ENCODE peak calls at places on chromosomes 16 and 17, in nine cellular contexts. O, R, L, P, B, X, G, N and D are unnamed samples.

GRCh38 chr16:9270424-9270823 is 179.0 kb downstream of the HAPSTR1 start:
- DNase-seq in O (no peak), N (no peak), X (no peak), B (no peak), L (no peak), P (no peak), G (no peak), R (no peak), D (no peak)

GRCh38 chr17:82006468-82007227 is 16.0 kb downstream of the CENPX start:
- DNase-seq in O (no peak), L (peak; percentile 62), G (peak; percentile 56), X (peak; percentile 73), R (peak; percentile 74), B (peak; percentile 62), P (no peak), N (peak; percentile 29), D (no peak)

GRCh38 chr16:27114006-27114405 is 47.3 kb downstream of the C16orf82 start:
- DNase-seq in G (no peak), O (peak; percentile 27), B (no peak), N (no peak), P (no peak), L (no peak), R (no peak), X (no peak), D (no peak)

GRCh38 chr16:23145608-23146007 is 3.6 kb downstream of the USP31 start:
- DNase-seq in N (peak; percentile 73), G (peak; percentile 74), O (no peak), X (no peak), R (peak; percentile 62), L (peak; percentile 76), P (no peak), B (peak; percentile 79), D (no peak)

GRCh38 chr17:51585514-51586104 is 325.3 kb downstream of the UTP18 start:
- DNase-seq in N (no peak), L (no peak), X (peak; percentile 43), P (peak; percentile 43), R (no peak), B (no peak), G (no peak), O (no peak), D (no peak)

GRCh38 chr16:14454391-14454790 is 175.7 kb downstream of the PARN start:
- DNase-seq in P (no peak), O (no peak), B (peak; percentile 75), N (peak; percentile 68), G (peak; percentile 60), L (peak; percentile 39), R (peak; percentile 27), X (no peak), D (no peak)

GRCh38 chr16:13919330-13919682 is 648 bp upstream of the ERCC4 start:
- DNase-seq in N (peak; percentile 55), P (no peak), O (no peak), B (peak; percentile 67), R (peak; percentile 69), G (peak; percentile 53), X (no peak), L (peak; percentile 70), D (no peak)

GRCh38 chr16:89168381-89169189 is 3.0 kb upstream of the CDH15 start:
- DNase-seq in G (no peak), N (no peak), X (no peak), R (no peak), P (no peak), L (peak; percentile 13), B (no peak), O (no peak), D (no peak)

GRCh38 chr17:9576521-9577401 is at the start of gene CFAP52:
- DNase-seq in L (peak; percentile 82), G (peak; percentile 74), O (peak; percentile 86), X (peak; percentile 65), N (peak; percentile 79), R (peak; percentile 84), B (peak; percentile 75), P (peak; percentile 86), D (peak; percentile 49)

GRCh38 chr16:2009791-2010510 is at the start of gene ZNF598:
- DNase-seq in P (peak; percentile 86), B (peak; percentile 78), L (peak; percentile 86), G (peak; percentile 77), N (peak; percentile 86), X (peak; percentile 91), O (peak; percentile 84), R (peak; percentile 90), D (peak; percentile 66)

GRCh38 chr16:6957676-6958075 is 375.0 kb upstream of the RBFOX1 start:
- DNase-seq in N (no peak), L (no peak), B (no peak), G (no peak), O (no peak), X (no peak), P (no peak), R (no peak), D (no peak)

DNA sequence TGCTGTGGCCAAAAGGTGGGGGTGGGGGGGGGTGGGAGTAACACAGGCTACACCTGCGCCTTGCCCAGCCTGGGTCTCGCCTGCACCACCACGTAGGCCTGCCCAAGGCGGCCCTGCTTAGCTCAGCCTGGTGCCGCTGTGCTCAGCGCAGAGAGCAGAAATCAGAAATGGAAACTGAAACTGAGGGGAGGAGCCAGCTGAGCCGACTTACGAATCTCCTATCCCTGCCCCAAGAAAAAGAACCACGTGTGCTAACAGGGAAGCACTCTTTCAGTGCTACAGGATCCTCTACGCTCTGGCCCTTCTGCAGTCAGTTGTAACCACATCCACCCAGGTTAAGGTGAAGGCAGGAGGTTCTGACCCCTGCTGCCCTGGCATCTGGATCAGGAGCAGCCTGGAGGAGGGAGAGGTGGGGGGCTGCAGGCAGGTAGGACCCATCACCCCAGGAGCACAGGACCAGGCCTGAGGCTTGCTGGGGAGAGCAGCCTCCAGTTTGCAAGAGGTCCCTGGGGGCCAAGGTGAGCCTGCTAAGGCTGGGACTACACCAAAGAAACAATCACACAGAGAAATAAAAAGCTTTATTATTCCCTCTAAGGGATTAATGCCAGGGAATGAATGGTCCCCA is at the start of gene DHX58:
- DNase-seq in L (peak; percentile 86), X (no peak), R (peak; percentile 88), G (peak; percentile 82), B (peak; percentile 85), P (no peak), N (peak; percentile 64), O (peak; percentile 46), D (peak; percentile 62)
- TF ChIP-seq CTCF in L (no peak), X (no peak), R (no peak), G (no peak), B (no peak), P (no peak), N (no peak), O (no peak), D (no peak)

DNA sequence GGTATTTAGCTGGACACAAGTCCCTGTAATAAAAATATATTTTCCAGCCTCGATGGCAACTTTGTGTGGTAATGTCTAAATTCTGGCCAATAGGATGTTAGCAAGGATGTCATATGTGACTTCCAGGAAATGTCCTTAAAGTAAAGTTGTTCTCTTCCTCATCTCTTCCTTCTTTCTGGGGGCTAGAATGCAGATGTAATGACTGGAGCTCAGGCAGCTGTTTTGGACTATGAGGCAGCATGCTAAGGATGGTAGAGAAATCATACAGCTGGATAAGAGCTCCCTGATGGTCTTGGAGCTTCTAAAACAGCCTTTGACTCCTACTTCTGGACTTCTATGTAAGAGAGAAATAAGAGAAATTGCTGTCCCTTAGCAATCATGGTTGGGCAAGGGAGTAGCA is 16.9 kb upstream of the MAPT start:
- DNase-seq in L (no peak), B (no peak), G (no peak), P (no peak), N (no peak), X (no peak), R (no peak), O (no peak), D (no peak)
- TF ChIP-seq CTCF in L (no peak), B (no peak), G (no peak), P (no peak), N (no peak), X (no peak), R (no peak), O (no peak), D (no peak)

GRCh38 chr16:22124583-22125284 is 32.4 kb downstream of the VWA3A start:
- DNase-seq in P (no peak), R (no peak), B (no peak), O (no peak), L (no peak), G (no peak), N (no peak), X (no peak), D (no peak)

GRCh38 chr16:22132801-22133200 is 29.5 kb upstream of the SDR42E2 start:
- DNase-seq in P (no peak), O (no peak), L (no peak), R (no peak), X (no peak), N (no peak), B (no peak), G (no peak), D (no peak)

GRCh38 chr16:22126037-22126558 is 33.8 kb downstream of the VWA3A start:
- DNase-seq in N (no peak), P (no peak), X (no peak), L (peak; percentile 18), G (no peak), B (peak; percentile 22), O (no peak), R (peak; percentile 44), D (no peak)

DNA sequence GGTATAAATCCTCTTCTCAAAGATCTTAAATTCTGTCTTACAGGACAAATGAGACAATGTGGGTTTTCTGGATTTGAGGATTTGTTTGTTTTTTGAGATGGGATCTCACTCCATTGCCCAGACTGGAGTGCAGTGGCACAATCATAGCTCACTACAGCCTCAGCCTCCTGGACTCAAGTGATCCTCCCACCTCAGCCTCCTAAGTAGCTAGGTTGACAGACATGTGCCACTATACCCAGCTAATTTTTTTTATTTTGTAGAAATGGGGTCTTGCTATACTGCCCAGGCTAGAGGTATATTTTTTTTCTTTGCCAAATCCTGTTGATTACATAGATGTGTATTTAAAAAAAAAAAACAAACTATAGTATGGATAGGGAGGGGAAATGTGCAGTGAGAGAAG is 31.8 kb upstream of the SDR42E2 start:
- DNase-seq in X (no peak), P (no peak), N (no peak), O (no peak), L (no peak), G (no peak), B (no peak), R (no peak), D (no peak)
- TF ChIP-seq CTCF in X (no peak), P (no peak), N (no peak), O (no peak), L (no peak), G (no peak), B (no peak), R (no peak), D (no peak)

DNA sequence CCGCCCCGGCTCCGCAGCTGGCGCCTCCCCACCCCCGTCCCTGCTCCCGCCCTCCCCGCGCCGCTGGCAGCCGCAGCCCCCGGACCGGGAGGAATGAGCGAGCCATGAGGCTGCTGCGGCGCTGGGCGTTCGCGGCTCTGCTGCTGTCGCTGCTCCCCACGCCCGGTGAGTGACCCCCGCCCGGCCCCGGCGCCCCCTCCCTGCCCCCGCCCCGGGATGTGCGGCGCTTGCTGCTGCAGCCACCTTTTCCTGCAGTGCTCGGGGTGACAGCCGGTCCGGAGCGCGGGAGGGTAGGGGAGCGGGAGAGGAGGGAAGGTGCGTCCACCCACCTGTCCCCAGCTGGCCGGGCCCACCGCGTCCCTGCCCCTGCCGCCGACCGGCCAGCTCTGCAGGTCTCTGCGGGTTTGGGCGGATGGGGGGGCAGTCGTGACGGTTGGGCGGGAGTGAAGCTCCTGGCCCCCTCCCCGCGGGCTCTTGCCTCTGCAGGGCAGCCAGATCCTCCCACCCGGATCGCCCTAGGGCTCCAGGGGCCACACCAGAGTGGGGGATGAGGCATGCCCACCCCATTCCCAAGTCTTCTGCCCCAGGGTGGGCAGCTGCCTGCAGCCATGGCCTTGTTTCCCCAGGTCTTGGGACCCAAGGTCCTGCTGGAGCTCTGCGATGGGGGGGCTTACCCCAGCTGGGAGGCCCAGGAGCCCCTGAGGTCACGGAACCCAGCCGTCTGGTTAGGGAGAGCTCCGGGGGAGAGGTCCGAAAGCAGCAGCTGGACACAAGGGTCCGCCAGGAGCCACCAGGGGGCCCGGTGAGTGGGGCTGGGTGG is 518 bp downstream of the ADAM11 start:
- DNase-seq in N (no peak), R (no peak), L (no peak), X (no peak), P (peak; percentile 48), G (no peak), O (no peak), B (no peak), D (no peak)
- TF ChIP-seq CTCF in N (peak; percentile 5), R (peak; percentile 29), L (no peak), X (peak; percentile 36), P (peak; percentile 24), G (no peak), O (no peak), B (peak; percentile 14), D (no peak)